ENCODE peak calls at places on chromosomes 16 and 17, in six cellular contexts. K is EH, U is uterus, B is HCT116, G is RWPE1, Q is ascending aorta. X is an unnamed sample.

GRCh38 chr17:64223931-64224657 is 39.0 kb downstream of the TEX2 start:
- DNase-seq in K (no peak), U (no peak), B (no peak), G (no peak), Q (no peak), X (no peak)

GRCh38 chr17:33377837-33378236 is 84.7 kb upstream of the ASIC2 start:
- DNase-seq in K (no peak), U (no peak), B (no peak), G (no peak), Q (no peak), X (no peak)

GRCh38 chr17:12180644-12181261 is 160.1 kb downstream of the MAP2K4 start:
- DNase-seq in K (peak; percentile 69), U (peak; percentile 21), B (peak; percentile 47), G (peak; percentile 29), Q (no peak), X (peak; percentile 55)

GRCh38 chr16:15949210-15950166 is at the start of gene ABCC1:
- DNase-seq in K (peak; percentile 52), U (peak; percentile 39), B (no peak), G (peak; percentile 58), Q (no peak), X (peak; percentile 59)

GRCh38 chr17:75693500-75694481 is 26.7 kb downstream of the SAP30BP start:
- DNase-seq in K (peak; percentile 100), U (peak; percentile 41), B (peak; percentile 76), G (peak; percentile 63), Q (peak; percentile 71), X (no peak)

GRCh38 chr16:19406891-19407491 is 10.7 kb upstream of the TMC5 start:
- DNase-seq in K (no peak), U (no peak), B (no peak), G (no peak), Q (no peak), X (no peak)

GRCh38 chr16:80034948-80035700 is 434.6 kb upstream of the MAF start:
- DNase-seq in K (no peak), U (no peak), B (no peak), G (no peak), Q (no peak), X (no peak)

GRCh38 chr16:4402439-4403132 is 13.8 kb downstream of the CORO7 start:
- DNase-seq in K (peak; percentile 78), U (peak; percentile 87), B (peak; percentile 35), G (peak; percentile 85), Q (peak; percentile 89), X (peak; percentile 65)

GRCh38 chr16:54346046-54346445 is 59.5 kb upstream of the IRX3 start:
- DNase-seq in K (peak; percentile 39), U (no peak), B (no peak), G (no peak), Q (no peak), X (no peak)

GRCh38 chr17:30921544-30922196 is at the start of gene ADAP2:
- DNase-seq in K (peak; percentile 10), U (peak; percentile 24), B (peak; percentile 19), G (peak; percentile 23), Q (peak; percentile 72), X (no peak)

GRCh38 chr16:28283798-28284577 is 8.3 kb upstream of the SBK1 start:
- DNase-seq in K (no peak), U (no peak), B (no peak), G (no peak), Q (no peak), X (no peak)

GRCh38 chr17:34242553-34242952 is 12.5 kb upstream of the CCL2 start:
- DNase-seq in K (no peak), U (no peak), B (no peak), G (no peak), Q (no peak), X (peak; percentile 3)

GRCh38 chr16:29852654-29853053 is 10.4 kb downstream of the CDIPT start:
- DNase-seq in K (peak; percentile 81), U (no peak), B (no peak), G (no peak), Q (no peak), X (no peak)

GRCh38 chr16:14172200-14172805 is 101.2 kb downstream of the MRTFB start:
- DNase-seq in K (peak; percentile 85), U (no peak), B (no peak), G (no peak), Q (no peak), X (no peak)

GRCh38 chr17:43332211-43332610 is 66.6 kb upstream of the ARL4D start:
- DNase-seq in K (no peak), U (no peak), B (no peak), G (no peak), Q (no peak), X (no peak)

GRCh38 chr17:28335959-28336871 is 654 bp downstream of the TNFAIP1 start:
- DNase-seq in K (peak; percentile 94), U (peak; percentile 49), B (peak; percentile 75), G (peak; percentile 80), Q (peak; percentile 83), X (peak; percentile 43)

GRCh38 chr17:21240375-21241055 is 12.7 kb downstream of the NATD1 start:
- DNase-seq in K (no peak), U (no peak), B (no peak), G (no peak), Q (no peak), X (no peak)

GRCh38 chr16:23682181-23682580 is 3.5 kb downstream of the PLK1 start:
- DNase-seq in K (peak; percentile 23), U (no peak), B (no peak), G (no peak), Q (no peak), X (no peak)

GRCh38 chr17:57536789-57537523 is 208.1 kb downstream of the CCDC182 start:
- DNase-seq in K (no peak), U (no peak), B (no peak), G (no peak), Q (no peak), X (no peak)

GRCh38 chr16:1923299-1924034 is 5.3 kb upstream of the HS3ST6 start:
- DNase-seq in K (peak; percentile 51), U (peak; percentile 46), B (peak; percentile 56), G (peak; percentile 60), Q (no peak), X (no peak)

GRCh38 chr16:4052801-4053662 is 63.2 kb downstream of the ADCY9 start:
- DNase-seq in K (peak; percentile 85), U (no peak), B (peak; percentile 15), G (no peak), Q (no peak), X (no peak)

GRCh38 chr17:927611-928461 is 51.7 kb downstream of the NXN start:
- DNase-seq in K (peak; percentile 98), U (peak; percentile 68), B (peak; percentile 76), G (peak; percentile 92), Q (no peak), X (no peak)

GRCh38 chr17:41812176-41813038 is at the start of gene FKBP10:
- DNase-seq in K (peak; percentile 92), U (peak; percentile 81), B (peak; percentile 54), G (peak; percentile 77), Q (peak; percentile 84), X (peak; percentile 48)

GRCh38 chr17:77828749-77829539 is 129.6 kb upstream of the TNRC6C start:
- DNase-seq in K (no peak), U (no peak), B (no peak), G (no peak), Q (peak; percentile 59), X (no peak)

X was measured in NAMALWA.